ENCODE peak calls at places on chromosomes 13 and 19, in ten cellular contexts. One of them, this sample, is unnamed.

GRCh38 chr19:29001006-29001921 is 211.7 kb downstream of the UQCRFS1 start:
- DNase-seq in GOT3: no peak
- DNase-seq in GM06990: no peak
- DNase-seq in cerebellar cortex: no peak
- DNase-seq in stimulated activated CD8-positive, alpha-beta memory T cell treated with anti-CD3 and anti-CD28 coated beads, Interleukin-12 subunit alpha, Interleukin-12 subunit beta, amount 100 ng/mL, for 4 hours: no peak
- DNase-seq in T-cell: no peak
- DNase-seq in foreskin fibroblast: no peak
- DNase-seq in activated CD4-positive, alpha-beta T cell treated with anti-CD3 and anti-CD28 coated beads for 1 hour: no peak
- DNase-seq in stimulated activated CD4-positive, alpha-beta T cell treated with anti-CD3 and anti-CD28 coated beads, TNF-alpha, amount 100 ng/mL, for 1 hour: no peak
- DNase-seq in HCEC 1CT: no peak
- DNase-seq in this sample: no peak

GRCh38 chr13:84946144-84946543 is 853.1 kb downstream of the SLITRK6 start:
- DNase-seq in GOT3: no peak
- DNase-seq in stimulated activated CD4-positive, alpha-beta T cell treated with anti-CD3 and anti-CD28 coated beads, TNF-alpha, amount 100 ng/mL, for 1 hour: no peak
- DNase-seq in activated CD4-positive, alpha-beta T cell treated with anti-CD3 and anti-CD28 coated beads for 1 hour: no peak
- DNase-seq in T-cell: no peak
- DNase-seq in cerebellar cortex: no peak
- DNase-seq in HCEC 1CT: peak; percentile 9
- DNase-seq in GM06990: no peak
- DNase-seq in stimulated activated CD8-positive, alpha-beta memory T cell treated with anti-CD3 and anti-CD28 coated beads, Interleukin-12 subunit alpha, Interleukin-12 subunit beta, amount 100 ng/mL, for 4 hours: no peak
- DNase-seq in foreskin fibroblast: no peak
- DNase-seq in this sample: no peak

GRCh38 chr13:113754691-113755090 is 4.3 kb upstream of the TMEM255B start:
- DNase-seq in stimulated activated CD8-positive, alpha-beta memory T cell treated with anti-CD3 and anti-CD28 coated beads, Interleukin-12 subunit alpha, Interleukin-12 subunit beta, amount 100 ng/mL, for 4 hours: no peak
- DNase-seq in activated CD4-positive, alpha-beta T cell treated with anti-CD3 and anti-CD28 coated beads for 1 hour: no peak
- DNase-seq in foreskin fibroblast: no peak
- DNase-seq in cerebellar cortex: no peak
- DNase-seq in HCEC 1CT: no peak
- DNase-seq in GOT3: no peak
- DNase-seq in stimulated activated CD4-positive, alpha-beta T cell treated with anti-CD3 and anti-CD28 coated beads, TNF-alpha, amount 100 ng/mL, for 1 hour: no peak
- DNase-seq in T-cell: no peak
- DNase-seq in GM06990: no peak
- DNase-seq in this sample: no peak

GRCh38 chr19:56105090-56105701 is 15.9 kb downstream of the ZNF787 start:
- DNase-seq in foreskin fibroblast: peak; percentile 62
- DNase-seq in GM06990: no peak
- DNase-seq in activated CD4-positive, alpha-beta T cell treated with anti-CD3 and anti-CD28 coated beads for 1 hour: peak; percentile 37
- DNase-seq in stimulated activated CD4-positive, alpha-beta T cell treated with anti-CD3 and anti-CD28 coated beads, TNF-alpha, amount 100 ng/mL, for 1 hour: no peak
- DNase-seq in stimulated activated CD8-positive, alpha-beta memory T cell treated with anti-CD3 and anti-CD28 coated beads, Interleukin-12 subunit alpha, Interleukin-12 subunit beta, amount 100 ng/mL, for 4 hours: no peak
- DNase-seq in HCEC 1CT: no peak
- DNase-seq in cerebellar cortex: peak; percentile 71
- DNase-seq in GOT3: no peak
- DNase-seq in T-cell: peak; percentile 36
- DNase-seq in this sample: peak; percentile 42

GRCh38 chr19:19822148-19822429 is 539 bp upstream of the ZNF506 start:
- DNase-seq in GM06990: no peak
- DNase-seq in GOT3: no peak
- DNase-seq in cerebellar cortex: no peak
- DNase-seq in HCEC 1CT: no peak
- DNase-seq in stimulated activated CD8-positive, alpha-beta memory T cell treated with anti-CD3 and anti-CD28 coated beads, Interleukin-12 subunit alpha, Interleukin-12 subunit beta, amount 100 ng/mL, for 4 hours: no peak
- DNase-seq in activated CD4-positive, alpha-beta T cell treated with anti-CD3 and anti-CD28 coated beads for 1 hour: no peak
- DNase-seq in stimulated activated CD4-positive, alpha-beta T cell treated with anti-CD3 and anti-CD28 coated beads, TNF-alpha, amount 100 ng/mL, for 1 hour: no peak
- DNase-seq in foreskin fibroblast: peak; percentile 2
- DNase-seq in T-cell: no peak
- DNase-seq in this sample: no peak

GRCh38 chr13:59476376-59476775 is 687.4 kb downstream of the DIAPH3 start:
- DNase-seq in activated CD4-positive, alpha-beta T cell treated with anti-CD3 and anti-CD28 coated beads for 1 hour: no peak
- DNase-seq in cerebellar cortex: no peak
- DNase-seq in T-cell: no peak
- DNase-seq in GM06990: no peak
- DNase-seq in stimulated activated CD8-positive, alpha-beta memory T cell treated with anti-CD3 and anti-CD28 coated beads, Interleukin-12 subunit alpha, Interleukin-12 subunit beta, amount 100 ng/mL, for 4 hours: no peak
- DNase-seq in foreskin fibroblast: peak; percentile 20
- DNase-seq in stimulated activated CD4-positive, alpha-beta T cell treated with anti-CD3 and anti-CD28 coated beads, TNF-alpha, amount 100 ng/mL, for 1 hour: no peak
- DNase-seq in HCEC 1CT: no peak
- DNase-seq in GOT3: no peak
- DNase-seq in this sample: no peak

GRCh38 chr13:85651440-85651839 is 147.8 kb downstream of the SLITRK6 start:
- DNase-seq in cerebellar cortex: no peak
- DNase-seq in foreskin fibroblast: peak; percentile 3
- DNase-seq in HCEC 1CT: no peak
- DNase-seq in GM06990: no peak
- DNase-seq in stimulated activated CD4-positive, alpha-beta T cell treated with anti-CD3 and anti-CD28 coated beads, TNF-alpha, amount 100 ng/mL, for 1 hour: no peak
- DNase-seq in activated CD4-positive, alpha-beta T cell treated with anti-CD3 and anti-CD28 coated beads for 1 hour: no peak
- DNase-seq in stimulated activated CD8-positive, alpha-beta memory T cell treated with anti-CD3 and anti-CD28 coated beads, Interleukin-12 subunit alpha, Interleukin-12 subunit beta, amount 100 ng/mL, for 4 hours: no peak
- DNase-seq in GOT3: no peak
- DNase-seq in T-cell: no peak
- DNase-seq in this sample: no peak

GRCh38 chr13:50948576-50948975 is 39.0 kb downstream of the RNASEH2B start:
- DNase-seq in stimulated activated CD8-positive, alpha-beta memory T cell treated with anti-CD3 and anti-CD28 coated beads, Interleukin-12 subunit alpha, Interleukin-12 subunit beta, amount 100 ng/mL, for 4 hours: no peak
- DNase-seq in T-cell: no peak
- DNase-seq in GOT3: no peak
- DNase-seq in HCEC 1CT: peak; percentile 27
- DNase-seq in cerebellar cortex: no peak
- DNase-seq in foreskin fibroblast: no peak
- DNase-seq in GM06990: no peak
- DNase-seq in activated CD4-positive, alpha-beta T cell treated with anti-CD3 and anti-CD28 coated beads for 1 hour: no peak
- DNase-seq in stimulated activated CD4-positive, alpha-beta T cell treated with anti-CD3 and anti-CD28 coated beads, TNF-alpha, amount 100 ng/mL, for 1 hour: no peak
- DNase-seq in this sample: no peak

GRCh38 chr19:17496337-17496997 is 15.0 kb upstream of the PGLS start:
- DNase-seq in foreskin fibroblast: peak; percentile 78
- DNase-seq in activated CD4-positive, alpha-beta T cell treated with anti-CD3 and anti-CD28 coated beads for 1 hour: peak; percentile 62
- DNase-seq in stimulated activated CD8-positive, alpha-beta memory T cell treated with anti-CD3 and anti-CD28 coated beads, Interleukin-12 subunit alpha, Interleukin-12 subunit beta, amount 100 ng/mL, for 4 hours: peak; percentile 54
- DNase-seq in GOT3: no peak
- DNase-seq in GM06990: peak; percentile 85
- DNase-seq in HCEC 1CT: peak; percentile 54
- DNase-seq in stimulated activated CD4-positive, alpha-beta T cell treated with anti-CD3 and anti-CD28 coated beads, TNF-alpha, amount 100 ng/mL, for 1 hour: peak; percentile 46
- DNase-seq in cerebellar cortex: peak; percentile 64
- DNase-seq in T-cell: peak; percentile 65
- DNase-seq in this sample: peak; percentile 79

GRCh38 chr19:45428385-45429231 is 4.9 kb upstream of the ERCC1 start:
- DNase-seq in stimulated activated CD8-positive, alpha-beta memory T cell treated with anti-CD3 and anti-CD28 coated beads, Interleukin-12 subunit alpha, Interleukin-12 subunit beta, amount 100 ng/mL, for 4 hours: no peak
- DNase-seq in HCEC 1CT: peak; percentile 60
- DNase-seq in foreskin fibroblast: peak; percentile 83
- DNase-seq in cerebellar cortex: no peak
- DNase-seq in GM06990: peak; percentile 62
- DNase-seq in activated CD4-positive, alpha-beta T cell treated with anti-CD3 and anti-CD28 coated beads for 1 hour: no peak
- DNase-seq in GOT3: no peak
- DNase-seq in T-cell: no peak
- DNase-seq in stimulated activated CD4-positive, alpha-beta T cell treated with anti-CD3 and anti-CD28 coated beads, TNF-alpha, amount 100 ng/mL, for 1 hour: no peak
- DNase-seq in this sample: no peak

GRCh38 chr19:52942371-52943133 is 19.3 kb upstream of the ZNF888 start:
- DNase-seq in cerebellar cortex: peak; percentile 81
- DNase-seq in stimulated activated CD4-positive, alpha-beta T cell treated with anti-CD3 and anti-CD28 coated beads, TNF-alpha, amount 100 ng/mL, for 1 hour: peak; percentile 81
- DNase-seq in HCEC 1CT: peak; percentile 73
- DNase-seq in T-cell: peak; percentile 90
- DNase-seq in activated CD4-positive, alpha-beta T cell treated with anti-CD3 and anti-CD28 coated beads for 1 hour: peak; percentile 91
- DNase-seq in GOT3: peak; percentile 55
- DNase-seq in stimulated activated CD8-positive, alpha-beta memory T cell treated with anti-CD3 and anti-CD28 coated beads, Interleukin-12 subunit alpha, Interleukin-12 subunit beta, amount 100 ng/mL, for 4 hours: peak; percentile 89
- DNase-seq in foreskin fibroblast: peak; percentile 92
- DNase-seq in GM06990: peak; percentile 92
- DNase-seq in this sample: peak; percentile 94

GRCh38 chr19:32881766-32882165 is 12.2 kb upstream of the SLC7A9 start:
- DNase-seq in stimulated activated CD4-positive, alpha-beta T cell treated with anti-CD3 and anti-CD28 coated beads, TNF-alpha, amount 100 ng/mL, for 1 hour: no peak
- DNase-seq in stimulated activated CD8-positive, alpha-beta memory T cell treated with anti-CD3 and anti-CD28 coated beads, Interleukin-12 subunit alpha, Interleukin-12 subunit beta, amount 100 ng/mL, for 4 hours: no peak
- DNase-seq in GOT3: no peak
- DNase-seq in cerebellar cortex: no peak
- DNase-seq in activated CD4-positive, alpha-beta T cell treated with anti-CD3 and anti-CD28 coated beads for 1 hour: no peak
- DNase-seq in GM06990: no peak
- DNase-seq in T-cell: no peak
- DNase-seq in foreskin fibroblast: no peak
- DNase-seq in HCEC 1CT: no peak
- DNase-seq in this sample: no peak

GRCh38 chr13:54742984-54743383 is 1714.4 kb downstream of the OLFM4 start:
- DNase-seq in GOT3: no peak
- DNase-seq in T-cell: no peak
- DNase-seq in GM06990: no peak
- DNase-seq in stimulated activated CD4-positive, alpha-beta T cell treated with anti-CD3 and anti-CD28 coated beads, TNF-alpha, amount 100 ng/mL, for 1 hour: no peak
- DNase-seq in cerebellar cortex: no peak
- DNase-seq in foreskin fibroblast: no peak
- DNase-seq in HCEC 1CT: no peak
- DNase-seq in stimulated activated CD8-positive, alpha-beta memory T cell treated with anti-CD3 and anti-CD28 coated beads, Interleukin-12 subunit alpha, Interleukin-12 subunit beta, amount 100 ng/mL, for 4 hours: no peak
- DNase-seq in activated CD4-positive, alpha-beta T cell treated with anti-CD3 and anti-CD28 coated beads for 1 hour: no peak
- DNase-seq in this sample: no peak

GRCh38 chr13:37360556-37360955 is 238.0 kb downstream of the POSTN start:
- DNase-seq in stimulated activated CD4-positive, alpha-beta T cell treated with anti-CD3 and anti-CD28 coated beads, TNF-alpha, amount 100 ng/mL, for 1 hour: no peak
- DNase-seq in T-cell: no peak
- DNase-seq in activated CD4-positive, alpha-beta T cell treated with anti-CD3 and anti-CD28 coated beads for 1 hour: no peak
- DNase-seq in HCEC 1CT: peak; percentile 77
- DNase-seq in stimulated activated CD8-positive, alpha-beta memory T cell treated with anti-CD3 and anti-CD28 coated beads, Interleukin-12 subunit alpha, Interleukin-12 subunit beta, amount 100 ng/mL, for 4 hours: no peak
- DNase-seq in foreskin fibroblast: peak; percentile 49
- DNase-seq in cerebellar cortex: no peak
- DNase-seq in GM06990: no peak
- DNase-seq in GOT3: no peak
- DNase-seq in this sample: no peak

GRCh38 chr19:4327252-4327876 is 11.3 kb downstream of the STAP2 start:
- DNase-seq in stimulated activated CD8-positive, alpha-beta memory T cell treated with anti-CD3 and anti-CD28 coated beads, Interleukin-12 subunit alpha, Interleukin-12 subunit beta, amount 100 ng/mL, for 4 hours: peak; percentile 52
- DNase-seq in GM06990: peak; percentile 83
- DNase-seq in HCEC 1CT: peak; percentile 24
- DNase-seq in stimulated activated CD4-positive, alpha-beta T cell treated with anti-CD3 and anti-CD28 coated beads, TNF-alpha, amount 100 ng/mL, for 1 hour: no peak
- DNase-seq in foreskin fibroblast: peak; percentile 77
- DNase-seq in activated CD4-positive, alpha-beta T cell treated with anti-CD3 and anti-CD28 coated beads for 1 hour: peak; percentile 60
- DNase-seq in T-cell: peak; percentile 34
- DNase-seq in cerebellar cortex: peak; percentile 77
- DNase-seq in GOT3: no peak
- DNase-seq in this sample: peak; percentile 54

GRCh38 chr19:51000981-51001380 is 423 bp downstream of the KLK8 start:
- DNase-seq in activated CD4-positive, alpha-beta T cell treated with anti-CD3 and anti-CD28 coated beads for 1 hour: no peak
- DNase-seq in cerebellar cortex: no peak
- DNase-seq in T-cell: no peak
- DNase-seq in GOT3: no peak
- DNase-seq in stimulated activated CD4-positive, alpha-beta T cell treated with anti-CD3 and anti-CD28 coated beads, TNF-alpha, amount 100 ng/mL, for 1 hour: no peak
- DNase-seq in stimulated activated CD8-positive, alpha-beta memory T cell treated with anti-CD3 and anti-CD28 coated beads, Interleukin-12 subunit alpha, Interleukin-12 subunit beta, amount 100 ng/mL, for 4 hours: no peak
- DNase-seq in HCEC 1CT: no peak
- DNase-seq in foreskin fibroblast: no peak
- DNase-seq in GM06990: no peak
- DNase-seq in this sample: no peak

GRCh38 chr13:76635232-76636021 is 250.8 kb downstream of the KCTD12 start:
- DNase-seq in GOT3: no peak
- DNase-seq in foreskin fibroblast: no peak
- DNase-seq in T-cell: no peak
- DNase-seq in stimulated activated CD4-positive, alpha-beta T cell treated with anti-CD3 and anti-CD28 coated beads, TNF-alpha, amount 100 ng/mL, for 1 hour: no peak
- DNase-seq in activated CD4-positive, alpha-beta T cell treated with anti-CD3 and anti-CD28 coated beads for 1 hour: no peak
- DNase-seq in GM06990: peak; percentile 24
- DNase-seq in HCEC 1CT: no peak
- DNase-seq in stimulated activated CD8-positive, alpha-beta memory T cell treated with anti-CD3 and anti-CD28 coated beads, Interleukin-12 subunit alpha, Interleukin-12 subunit beta, amount 100 ng/mL, for 4 hours: no peak
- DNase-seq in cerebellar cortex: no peak
- DNase-seq in this sample: no peak

GRCh38 chr13:25771641-25772478 is 280.0 kb downstream of the SHISA2 start:
- DNase-seq in T-cell: no peak
- DNase-seq in GM06990: no peak
- DNase-seq in stimulated activated CD4-positive, alpha-beta T cell treated with anti-CD3 and anti-CD28 coated beads, TNF-alpha, amount 100 ng/mL, for 1 hour: no peak
- DNase-seq in stimulated activated CD8-positive, alpha-beta memory T cell treated with anti-CD3 and anti-CD28 coated beads, Interleukin-12 subunit alpha, Interleukin-12 subunit beta, amount 100 ng/mL, for 4 hours: no peak
- DNase-seq in foreskin fibroblast: no peak
- DNase-seq in HCEC 1CT: no peak
- DNase-seq in GOT3: no peak
- DNase-seq in activated CD4-positive, alpha-beta T cell treated with anti-CD3 and anti-CD28 coated beads for 1 hour: no peak
- DNase-seq in cerebellar cortex: no peak
- DNase-seq in this sample: no peak

GRCh38 chr19:47273313-47274070 is 1.2 kb upstream of the INAFM1 start:
- DNase-seq in cerebellar cortex: peak; percentile 95
- DNase-seq in foreskin fibroblast: peak; percentile 97
- DNase-seq in activated CD4-positive, alpha-beta T cell treated with anti-CD3 and anti-CD28 coated beads for 1 hour: peak; percentile 85
- DNase-seq in GOT3: peak; percentile 77
- DNase-seq in HCEC 1CT: peak; percentile 92
- DNase-seq in GM06990: peak; percentile 90
- DNase-seq in stimulated activated CD4-positive, alpha-beta T cell treated with anti-CD3 and anti-CD28 coated beads, TNF-alpha, amount 100 ng/mL, for 1 hour: peak; percentile 76
- DNase-seq in stimulated activated CD8-positive, alpha-beta memory T cell treated with anti-CD3 and anti-CD28 coated beads, Interleukin-12 subunit alpha, Interleukin-12 subunit beta, amount 100 ng/mL, for 4 hours: peak; percentile 81
- DNase-seq in T-cell: peak; percentile 85
- DNase-seq in this sample: peak; percentile 81

GRCh38 chr19:48874309-48875135 is 2.3 kb downstream of the PPP1R15A start:
- DNase-seq in GM06990: no peak
- DNase-seq in foreskin fibroblast: peak; percentile 73
- DNase-seq in T-cell: no peak
- DNase-seq in stimulated activated CD8-positive, alpha-beta memory T cell treated with anti-CD3 and anti-CD28 coated beads, Interleukin-12 subunit alpha, Interleukin-12 subunit beta, amount 100 ng/mL, for 4 hours: no peak
- DNase-seq in HCEC 1CT: peak; percentile 77
- DNase-seq in stimulated activated CD4-positive, alpha-beta T cell treated with anti-CD3 and anti-CD28 coated beads, TNF-alpha, amount 100 ng/mL, for 1 hour: no peak
- DNase-seq in activated CD4-positive, alpha-beta T cell treated with anti-CD3 and anti-CD28 coated beads for 1 hour: no peak
- DNase-seq in GOT3: no peak
- DNase-seq in cerebellar cortex: peak; percentile 33
- DNase-seq in this sample: peak; percentile 62

GRCh38 chr13:70034280-70034679 is 73.3 kb upstream of the ATXN8OS start:
- DNase-seq in stimulated activated CD4-positive, alpha-beta T cell treated with anti-CD3 and anti-CD28 coated beads, TNF-alpha, amount 100 ng/mL, for 1 hour: no peak
- DNase-seq in stimulated activated CD8-positive, alpha-beta memory T cell treated with anti-CD3 and anti-CD28 coated beads, Interleukin-12 subunit alpha, Interleukin-12 subunit beta, amount 100 ng/mL, for 4 hours: no peak
- DNase-seq in GM06990: no peak
- DNase-seq in HCEC 1CT: no peak
- DNase-seq in GOT3: no peak
- DNase-seq in cerebellar cortex: no peak
- DNase-seq in activated CD4-positive, alpha-beta T cell treated with anti-CD3 and anti-CD28 coated beads for 1 hour: no peak
- DNase-seq in foreskin fibroblast: no peak
- DNase-seq in T-cell: no peak
- DNase-seq in this sample: no peak